ENCODE peak calls at places on chromosomes 12 and 14, in ten cellular contexts. X is HEK293T; V is aorta; D is IMR-90; S is HTR-8/SVneo; Q is upper lobe of right lung; U is stimulated activated CD4-positive, alpha-beta T cell treated with anti-CD3 and anti-CD28 coated beads, Interleukin-2, amount 100 ng/mL, for 48 hours; C is fibroblast of mammary gland; W is LHCN-M2; R is cardiac fibroblast. L is an unnamed sample.

GRCh38 chr12:132575661-132576060 is 34.7 kb downstream of the LRCOL1 start:
- DNase-seq in X (no peak), R (no peak), C (no peak), U (no peak), Q (no peak), V (no peak), D (no peak), S (no peak), W (no peak), L (no peak)

GRCh38 chr14:104290058-104290667 is 151.8 kb downstream of the KIF26A start:
- DNase-seq in R (no peak), D (no peak), W (no peak), S (no peak), Q (peak; percentile 28), C (no peak), X (no peak), V (peak; percentile 47), U (no peak), L (no peak)

GRCh38 chr12:51895378-51896135 is 7.7 kb downstream of the ANKRD33 start:
- DNase-seq in W (no peak), R (peak; percentile 22), V (no peak), D (no peak), U (no peak), Q (peak; percentile 40), X (no peak), S (no peak), C (no peak), L (no peak)

GRCh38 chr12:106804668-106805067 is 30.2 kb downstream of the RIC8B start:
- DNase-seq in R (no peak), S (no peak), V (no peak), X (no peak), Q (no peak), D (no peak), W (no peak), U (no peak), C (no peak), L (no peak)

GRCh38 chr14:65268594-65268993 is 143.9 kb upstream of the FUT8 start:
- DNase-seq in S (no peak), U (no peak), C (no peak), V (no peak), W (no peak), Q (no peak), D (no peak), R (no peak), X (no peak), L (no peak)

GRCh38 chr12:51368640-51369517 is 22.3 kb downstream of the GALNT6 start:
- DNase-seq in U (peak; percentile 66), S (no peak), D (peak; percentile 60), C (no peak), W (peak; percentile 36), X (no peak), V (no peak), Q (peak; percentile 75), R (peak; percentile 61), L (no peak)

GRCh38 chr14:49940805-49941421 is 48.0 kb downstream of the ARF6 start:
- DNase-seq in D (peak; percentile 64), S (no peak), V (no peak), C (peak; percentile 51), W (peak; percentile 49), X (no peak), U (no peak), Q (no peak), R (peak; percentile 85), L (no peak)

GRCh38 chr14:76109087-76109880 is 42.4 kb upstream of the GPATCH2L start:
- DNase-seq in U (no peak), C (peak; percentile 25), X (no peak), S (no peak), D (no peak), Q (no peak), W (peak; percentile 15), R (no peak), V (no peak), L (no peak)

GRCh38 chr14:43539210-43539609 is 967.9 kb downstream of the FSCB start:
- DNase-seq in W (no peak), D (peak; percentile 0), S (peak; percentile 3), U (no peak), V (no peak), C (peak; percentile 1), Q (no peak), R (peak; percentile 18), X (peak; percentile 6), L (peak; percentile 11)

GRCh38 chr12:75710361-75711069 is 199.1 kb upstream of the KRR1 start:
- DNase-seq in S (no peak), Q (no peak), V (no peak), U (no peak), R (no peak), C (peak; percentile 43), X (no peak), D (no peak), W (no peak), L (no peak)

GRCh38 chr14:98290596-98290995 is 981.4 kb downstream of the BCL11B start:
- DNase-seq in W (no peak), R (no peak), Q (no peak), C (no peak), S (no peak), X (no peak), D (no peak), V (no peak), U (no peak), L (no peak)

GRCh38 chr14:87306770-87307169 is 686.2 kb downstream of the GALC start:
- DNase-seq in U (no peak), X (no peak), C (no peak), D (no peak), S (no peak), W (no peak), R (no peak), Q (no peak), V (no peak), L (no peak)

GRCh38 chr12:76764856-76765255 is 941 bp downstream of the ZDHHC17 start:
- DNase-seq in X (no peak), Q (no peak), C (peak; percentile 20), S (no peak), V (no peak), U (no peak), W (peak; percentile 8), R (peak; percentile 36), D (peak; percentile 28), L (no peak)

GRCh38 chr14:85233756-85234545 is 296.0 kb upstream of the FLRT2 start:
- DNase-seq in Q (no peak), R (peak; percentile 78), C (peak; percentile 85), X (no peak), W (peak; percentile 73), S (no peak), U (no peak), V (no peak), D (peak; percentile 80), L (peak; percentile 50)

GRCh38 chr12:55982319-55982936 is 8.6 kb downstream of the RAB5B start:
- DNase-seq in D (no peak), W (no peak), Q (no peak), X (no peak), U (no peak), R (no peak), C (no peak), V (no peak), S (no peak), L (no peak)

GRCh38 chr12:91732086-91732485 is 413.6 kb downstream of the BTG1 start:
- DNase-seq in D (peak; percentile 46), U (no peak), S (no peak), R (peak; percentile 35), Q (no peak), C (peak; percentile 90), W (peak; percentile 15), V (no peak), X (no peak), L (peak; percentile 46)

GRCh38 chr12:79012616-79013015 is 148.0 kb downstream of the SYT1 start:
- DNase-seq in R (no peak), X (no peak), C (no peak), U (no peak), V (no peak), W (no peak), Q (no peak), S (no peak), D (no peak), L (no peak)

GRCh38 chr14:61460853-61461611 is 139.7 kb downstream of the PRKCH start:
- DNase-seq in V (no peak), Q (no peak), C (peak; percentile 52), R (peak; percentile 54), D (peak; percentile 26), S (no peak), U (no peak), X (no peak), W (peak; percentile 70), L (no peak)